ENCODE peak calls at places on chromosomes 12 and 14, in six cellular contexts. Z is H4, V is psoas muscle, T is lower leg skin, N is uterus, A is fibroblast of lung. L is an unnamed sample.

GRCh38 chr14:88209273-88209672 is 113.8 kb downstream of the KCNK10 start:
- DNase-seq in T (no peak), V (no peak), N (no peak), Z (no peak), A (no peak), L (no peak)

GRCh38 chr12:109433618-109434017 is 43.5 kb downstream of the KCTD10 start:
- DNase-seq in V (no peak), T (no peak), Z (no peak), N (peak), A (no peak), L (no peak)

GRCh38 chr12:47858511-47859266 is 39.0 kb upstream of the HDAC7 start:
- DNase-seq in Z (no peak), N (no peak), T (no peak), A (no peak), V (no peak), L (no peak)

GRCh38 chr12:98227162-98227561 is 288.2 kb upstream of the TMPO start:
- DNase-seq in V (no peak), Z (no peak), T (no peak), N (no peak), A (peak), L (no peak)

GRCh38 chr12:130838284-130838950 is 633 bp downstream of the STX2 start:
- DNase-seq in Z (no peak), N (peak), T (peak), A (no peak), V (peak), L (no peak)

GRCh38 chr12:6923003-6923732 is 4.6 kb upstream of the ATN1 start:
- DNase-seq in Z (no peak), T (no peak), A (no peak), V (no peak), N (no peak), L (no peak)

GRCh38 chr14:88421286-88421685 is 35.8 kb downstream of the SPATA7 start:
- DNase-seq in A (peak), T (no peak), V (no peak), N (no peak), Z (no peak), L (no peak)

GRCh38 chr14:61616524-61617185 is 78.7 kb upstream of the HIF1A start:
- DNase-seq in N (no peak), T (no peak), Z (no peak), V (no peak), A (peak), L (no peak)

GRCh38 chr14:96418075-96418474 is 26.1 kb downstream of the AK7 start:
- DNase-seq in N (no peak), V (no peak), A (no peak), Z (no peak), T (peak), L (no peak)

GRCh38 chr14:54935958-54936357 is 33.3 kb upstream of the GCH1 start:
- DNase-seq in V (no peak), T (no peak), Z (no peak), N (no peak), A (peak), L (no peak)